ENCODE peak calls at places on chromosomes 13 and 19, in six cellular contexts. One of them, this sample, is unnamed.

GRCh38 chr13:79155883-79156282 is 250.2 kb downstream of the RBM26 start:
- DNase-seq in thoracic aorta: no peak
- DNase-seq in neural progenitor cell: no peak
- DNase-seq in cardiac muscle cell: no peak
- DNase-seq in tibial nerve: no peak
- DNase-seq in Panc1: no peak
- DNase-seq in this sample: no peak

GRCh38 chr13:77239312-77239711 is 87.6 kb downstream of the MYCBP2 start:
- DNase-seq in cardiac muscle cell: no peak
- DNase-seq in thoracic aorta: no peak
- DNase-seq in neural progenitor cell: no peak
- DNase-seq in Panc1: no peak
- DNase-seq in tibial nerve: no peak
- DNase-seq in this sample: no peak

GRCh38 chr13:44230736-44231135 is 142.9 kb upstream of the SERP2 start:
- DNase-seq in neural progenitor cell: no peak
- DNase-seq in cardiac muscle cell: peak
- DNase-seq in Panc1: no peak
- DNase-seq in thoracic aorta: no peak
- DNase-seq in tibial nerve: no peak
- DNase-seq in this sample: no peak

GRCh38 chr13:94322925-94323324 is 156.6 kb downstream of the DCT start:
- DNase-seq in cardiac muscle cell: no peak
- DNase-seq in Panc1: no peak
- DNase-seq in tibial nerve: no peak
- DNase-seq in thoracic aorta: no peak
- DNase-seq in neural progenitor cell: no peak
- DNase-seq in this sample: no peak

GRCh38 chr13:41765020-41765419 is 195.9 kb downstream of the VWA8 start:
- DNase-seq in tibial nerve: no peak
- DNase-seq in Panc1: no peak
- DNase-seq in neural progenitor cell: no peak
- DNase-seq in thoracic aorta: no peak
- DNase-seq in cardiac muscle cell: no peak
- DNase-seq in this sample: no peak

GRCh38 chr13:33218020-33218419 is 67.5 kb downstream of the STARD13 start:
- DNase-seq in neural progenitor cell: no peak
- DNase-seq in thoracic aorta: no peak
- DNase-seq in cardiac muscle cell: peak
- DNase-seq in tibial nerve: no peak
- DNase-seq in Panc1: no peak
- DNase-seq in this sample: no peak

GRCh38 chr13:28204690-28205443 is 66.5 kb downstream of the PAN3 start:
- DNase-seq in Panc1: no peak
- DNase-seq in thoracic aorta: no peak
- DNase-seq in cardiac muscle cell: no peak
- DNase-seq in neural progenitor cell: no peak
- DNase-seq in tibial nerve: no peak
- DNase-seq in this sample: peak

GRCh38 chr13:33080962-33081655 is 64.9 kb downstream of the KL start:
- DNase-seq in neural progenitor cell: no peak
- DNase-seq in cardiac muscle cell: peak
- DNase-seq in thoracic aorta: no peak
- DNase-seq in tibial nerve: no peak
- DNase-seq in Panc1: no peak
- DNase-seq in this sample: no peak

GRCh38 chr13:98868932-98869331 is 108.9 kb downstream of the DOCK9 start:
- DNase-seq in Panc1: no peak
- DNase-seq in tibial nerve: no peak
- DNase-seq in thoracic aorta: no peak
- DNase-seq in cardiac muscle cell: no peak
- DNase-seq in neural progenitor cell: no peak
- DNase-seq in this sample: no peak

GRCh38 chr13:113975416-113975815 is 1.5 kb upstream of the C13orf46 start:
- DNase-seq in cardiac muscle cell: no peak
- DNase-seq in neural progenitor cell: no peak
- DNase-seq in Panc1: no peak
- DNase-seq in thoracic aorta: peak
- DNase-seq in tibial nerve: no peak
- DNase-seq in this sample: no peak

GRCh38 chr19:10871711-10872550 is 578 bp downstream of the CARM1 start:
- DNase-seq in neural progenitor cell: peak
- DNase-seq in Panc1: no peak
- DNase-seq in tibial nerve: no peak
- DNase-seq in cardiac muscle cell: peak
- DNase-seq in thoracic aorta: no peak
- DNase-seq in this sample: no peak

GRCh38 chr19:38801359-38802095 is 11.2 kb downstream of the LGALS4 start:
- DNase-seq in cardiac muscle cell: no peak
- DNase-seq in Panc1: no peak
- DNase-seq in neural progenitor cell: no peak
- DNase-seq in tibial nerve: no peak
- DNase-seq in thoracic aorta: no peak
- DNase-seq in this sample: no peak

GRCh38 chr13:92303428-92303827 is 905.0 kb downstream of the GPC5 start:
- DNase-seq in Panc1: no peak
- DNase-seq in thoracic aorta: no peak
- DNase-seq in neural progenitor cell: no peak
- DNase-seq in cardiac muscle cell: peak
- DNase-seq in tibial nerve: peak
- DNase-seq in this sample: no peak

GRCh38 chr19:21508198-21508597 is 2.8 kb downstream of the ZNF429 start:
- DNase-seq in Panc1: no peak
- DNase-seq in tibial nerve: no peak
- DNase-seq in neural progenitor cell: no peak
- DNase-seq in cardiac muscle cell: no peak
- DNase-seq in thoracic aorta: no peak
- DNase-seq in this sample: no peak

GRCh38 chr13:114046447-114046846 is 72.6 kb upstream of the C13orf46 start:
- DNase-seq in cardiac muscle cell: no peak
- DNase-seq in tibial nerve: no peak
- DNase-seq in Panc1: no peak
- DNase-seq in neural progenitor cell: no peak
- DNase-seq in thoracic aorta: no peak
- DNase-seq in this sample: no peak

DNA sequence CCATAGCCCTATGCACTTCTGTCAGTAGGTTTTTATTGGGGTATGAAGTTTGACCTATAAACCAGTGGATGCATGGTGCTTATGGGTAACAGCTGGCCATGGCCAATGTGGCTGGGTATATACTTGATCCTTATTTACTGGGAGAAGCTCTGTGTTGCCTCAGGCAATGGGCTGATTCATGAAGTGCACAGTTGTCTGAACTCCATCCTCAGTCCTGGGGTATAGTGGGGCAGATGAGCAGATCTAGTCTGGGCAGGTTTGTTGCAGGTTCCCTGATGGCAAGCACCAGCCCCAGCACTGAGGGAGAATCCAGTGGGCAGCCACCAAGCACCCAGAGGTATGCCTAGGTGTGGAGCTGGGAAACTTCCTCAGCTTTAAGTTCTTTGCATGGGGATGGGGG is 274.4 kb downstream of the TDRD3 start:
- DNase-seq in thoracic aorta: no peak
- DNase-seq in cardiac muscle cell: no peak
- DNase-seq in tibial nerve: no peak
- DNase-seq in Panc1: no peak
- DNase-seq in neural progenitor cell: no peak
- DNase-seq in this sample: no peak
- TF ChIP-seq CTCF in thoracic aorta: no peak
- TF ChIP-seq CTCF in cardiac muscle cell: no peak
- TF ChIP-seq CTCF in tibial nerve: no peak
- TF ChIP-seq CTCF in Panc1: no peak
- TF ChIP-seq CTCF in neural progenitor cell: no peak
- TF ChIP-seq CTCF in this sample: no peak

GRCh38 chr13:54162069-54162468 is 1133.5 kb downstream of the OLFM4 start:
- DNase-seq in cardiac muscle cell: no peak
- DNase-seq in neural progenitor cell: peak
- DNase-seq in tibial nerve: no peak
- DNase-seq in Panc1: no peak
- DNase-seq in thoracic aorta: no peak
- DNase-seq in this sample: no peak
- TF ChIP-seq CTCF in cardiac muscle cell: no peak
- TF ChIP-seq CTCF in neural progenitor cell: peak
- TF ChIP-seq CTCF in tibial nerve: no peak
- TF ChIP-seq CTCF in Panc1: no peak
- TF ChIP-seq CTCF in thoracic aorta: no peak
- TF ChIP-seq CTCF in this sample: no peak

DNA sequence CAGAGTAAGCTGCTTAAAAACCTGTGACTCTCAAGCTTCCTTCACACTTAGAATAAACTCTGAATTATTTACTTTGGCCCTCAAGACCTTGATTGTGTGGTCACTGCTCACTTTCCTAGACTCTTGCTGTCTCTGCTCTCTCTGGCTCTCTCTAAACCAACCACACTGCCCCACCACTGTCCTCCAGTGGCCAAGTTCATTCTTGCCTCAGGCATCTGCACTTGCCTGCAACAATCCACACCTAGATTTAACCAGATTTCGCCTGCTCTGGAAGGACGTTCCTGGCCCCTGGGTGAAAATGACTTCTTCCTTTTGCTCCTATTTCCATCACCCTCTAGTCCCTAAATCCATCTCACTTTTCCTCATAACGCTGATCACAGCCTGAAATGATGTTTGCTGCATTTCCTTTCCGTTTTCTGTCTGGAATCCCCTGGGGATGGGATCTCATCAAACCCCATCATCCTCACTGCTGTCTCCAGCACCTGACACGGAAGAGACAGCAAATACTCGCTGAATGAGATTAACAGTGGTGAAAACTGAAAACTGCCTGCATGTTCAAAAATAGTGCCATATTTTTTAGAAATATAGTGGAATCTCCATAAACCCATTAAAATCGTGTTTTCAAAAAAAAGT is 232.6 kb downstream of the UQCRFS1 start:
- DNase-seq in cardiac muscle cell: peak
- DNase-seq in tibial nerve: no peak
- DNase-seq in Panc1: no peak
- DNase-seq in thoracic aorta: no peak
- DNase-seq in neural progenitor cell: no peak
- DNase-seq in this sample: no peak
- TF ChIP-seq CTCF in cardiac muscle cell: peak
- TF ChIP-seq CTCF in tibial nerve: no peak
- TF ChIP-seq CTCF in Panc1: no peak
- TF ChIP-seq CTCF in thoracic aorta: no peak
- TF ChIP-seq CTCF in neural progenitor cell: peak
- TF ChIP-seq CTCF in this sample: no peak

DNA sequence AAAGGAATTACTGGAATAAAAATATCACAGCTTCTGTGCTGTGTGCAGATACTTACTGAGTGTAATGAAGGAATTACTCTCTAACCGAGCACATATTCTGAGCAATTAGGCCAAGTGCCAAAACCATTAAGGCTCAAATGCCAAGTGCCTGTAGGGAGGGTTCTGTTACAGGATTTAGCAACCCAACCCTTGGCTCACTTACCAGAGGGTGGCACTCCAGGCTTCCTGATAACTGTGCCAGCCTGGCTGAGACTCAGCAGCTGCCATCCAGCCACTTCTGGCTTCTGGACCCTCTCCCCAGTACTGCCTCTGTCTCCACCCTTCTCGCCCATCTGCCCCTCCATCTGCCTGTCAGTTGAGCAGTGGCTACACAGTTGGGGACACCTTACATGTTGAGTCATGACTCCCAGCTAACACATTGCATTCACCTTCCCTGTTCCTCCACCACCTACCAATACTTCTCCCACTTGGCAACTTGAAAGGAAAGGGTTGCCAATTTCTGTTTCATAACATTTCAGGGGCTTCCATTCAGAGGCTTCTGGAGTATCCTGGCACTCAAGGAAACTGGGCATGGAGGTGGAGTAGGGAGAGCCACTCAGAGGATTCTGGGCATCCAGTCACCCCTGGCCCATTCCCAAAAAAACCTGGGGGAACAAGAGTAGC is 110.5 kb downstream of the COG6 start:
- DNase-seq in tibial nerve: peak
- DNase-seq in thoracic aorta: no peak
- DNase-seq in cardiac muscle cell: peak
- DNase-seq in Panc1: no peak
- DNase-seq in neural progenitor cell: peak
- DNase-seq in this sample: no peak
- TF ChIP-seq CTCF in tibial nerve: peak
- TF ChIP-seq CTCF in thoracic aorta: no peak
- TF ChIP-seq CTCF in cardiac muscle cell: no peak
- TF ChIP-seq CTCF in Panc1: peak
- TF ChIP-seq CTCF in neural progenitor cell: peak
- TF ChIP-seq CTCF in this sample: peak

GRCh38 chr19:4059931-4060620 is 6.6 kb downstream of the ZBTB7A start:
- DNase-seq in thoracic aorta: no peak
- DNase-seq in Panc1: no peak
- DNase-seq in neural progenitor cell: no peak
- DNase-seq in tibial nerve: peak
- DNase-seq in cardiac muscle cell: peak
- DNase-seq in this sample: peak

GRCh38 chr19:4059493-4059880 is 7.2 kb downstream of the ZBTB7A start:
- DNase-seq in neural progenitor cell: no peak
- DNase-seq in tibial nerve: no peak
- DNase-seq in cardiac muscle cell: no peak
- DNase-seq in Panc1: no peak
- DNase-seq in thoracic aorta: no peak
- DNase-seq in this sample: no peak

GRCh38 chr19:4060621-4061177 is 6.0 kb downstream of the ZBTB7A start:
- DNase-seq in cardiac muscle cell: no peak
- DNase-seq in thoracic aorta: no peak
- DNase-seq in Panc1: no peak
- DNase-seq in neural progenitor cell: no peak
- DNase-seq in tibial nerve: no peak
- DNase-seq in this sample: no peak

GRCh38 chr19:4057913-4058695 is 8.6 kb downstream of the ZBTB7A start:
- DNase-seq in cardiac muscle cell: peak
- DNase-seq in thoracic aorta: peak
- DNase-seq in Panc1: no peak
- DNase-seq in tibial nerve: peak
- DNase-seq in neural progenitor cell: no peak
- DNase-seq in this sample: no peak

GRCh38 chr19:4058696-4059492 is 7.8 kb downstream of the ZBTB7A start:
- DNase-seq in neural progenitor cell: no peak
- DNase-seq in thoracic aorta: no peak
- DNase-seq in Panc1: no peak
- DNase-seq in cardiac muscle cell: no peak
- DNase-seq in tibial nerve: no peak
- DNase-seq in this sample: no peak
- TF ChIP-seq CTCF in neural progenitor cell: no peak
- TF ChIP-seq CTCF in thoracic aorta: no peak
- TF ChIP-seq CTCF in Panc1: no peak
- TF ChIP-seq CTCF in cardiac muscle cell: no peak
- TF ChIP-seq CTCF in tibial nerve: no peak
- TF ChIP-seq CTCF in this sample: no peak

GRCh38 chr13:84605927-84606326 is 723.7 kb upstream of the SLITRK1 start:
- DNase-seq in thoracic aorta: no peak
- DNase-seq in cardiac muscle cell: no peak
- DNase-seq in Panc1: no peak
- DNase-seq in tibial nerve: no peak
- DNase-seq in neural progenitor cell: no peak
- DNase-seq in this sample: no peak
- TF ChIP-seq CTCF in thoracic aorta: no peak
- TF ChIP-seq CTCF in cardiac muscle cell: no peak
- TF ChIP-seq CTCF in Panc1: no peak
- TF ChIP-seq CTCF in tibial nerve: no peak
- TF ChIP-seq CTCF in neural progenitor cell: no peak
- TF ChIP-seq CTCF in this sample: no peak

GRCh38 chr13:111476197-111476596 is 155.8 kb downstream of the TEX29 start:
- DNase-seq in Panc1: no peak
- DNase-seq in tibial nerve: no peak
- DNase-seq in thoracic aorta: no peak
- DNase-seq in neural progenitor cell: no peak
- DNase-seq in cardiac muscle cell: no peak
- DNase-seq in this sample: no peak
- TF ChIP-seq CTCF in Panc1: no peak
- TF ChIP-seq CTCF in tibial nerve: no peak
- TF ChIP-seq CTCF in thoracic aorta: no peak
- TF ChIP-seq CTCF in neural progenitor cell: no peak
- TF ChIP-seq CTCF in cardiac muscle cell: no peak
- TF ChIP-seq CTCF in this sample: no peak

This sample was measured in GM10248.